ENCODE peak calls at places on chromosomes 13 and 19, in five cellular contexts. C is K562, O is SK-N-SH, Z is GM12878, Q is HepG2. P is an unnamed sample.

GRCh38 chr13:33286143-33286542 is 588 bp upstream of the STARD13 start:
- DNase-seq in C (no peak), O (no peak), Z (no peak), Q (no peak), P (no peak)

GRCh38 chr19:19021115-19021514 is 12.2 kb downstream of the SUGP2 start:
- DNase-seq in C (no peak), O (no peak), Z (no peak), Q (peak), P (no peak)

GRCh38 chr19:58330458-58330857 is 3.7 kb downstream of the ZSCAN22 start:
- DNase-seq in C (peak), O (no peak), Z (no peak), Q (no peak), P (no peak)

GRCh38 chr19:1063909-1064660 is 2.9 kb upstream of the ARHGAP45 start:
- DNase-seq in C (no peak), O (no peak), Z (no peak), Q (no peak), P (no peak)

GRCh38 chr13:98528663-98529064 is 48.2 kb downstream of the STK24 start:
- DNase-seq in C (no peak), O (no peak), Z (no peak), Q (no peak), P (no peak)

GRCh38 chr19:57888494-57889231 is at the start of gene ZNF814:
- DNase-seq in C (no peak), O (peak), Z (peak), Q (no peak), P (no peak)

GRCh38 chr13:113981611-113982295 is 7.9 kb upstream of the C13orf46 start:
- DNase-seq in C (no peak), O (no peak), Z (no peak), Q (no peak), P (no peak)

GRCh38 chr19:35249146-35249847 is 495 bp downstream of the LSR start:
- DNase-seq in C (peak), O (no peak), Z (no peak), Q (no peak), P (no peak)

GRCh38 chr19:55301459-55302331 is 17.9 kb downstream of the BRSK1 start:
- DNase-seq in C (peak), O (peak), Z (peak), Q (peak), P (peak)

GRCh38 chr13:93788456-93788855 is 561.8 kb downstream of the GPC6 start:
- DNase-seq in C (no peak), O (no peak), Z (no peak), Q (peak), P (no peak)

GRCh38 chr19:58328999-58329398 is 2.2 kb downstream of the ZSCAN22 start:
- DNase-seq in C (peak), O (peak), Z (no peak), Q (no peak), P (no peak)

GRCh38 chr13:107461751-107462150 is 753.6 kb downstream of the LIG4 start:
- DNase-seq in C (no peak), O (no peak), Z (no peak), Q (no peak), P (no peak)

GRCh38 chr19:48669903-48670668 is 2.7 kb downstream of the NTN5 start:
- DNase-seq in C (no peak), O (no peak), Z (no peak), Q (no peak), P (no peak)

GRCh38 chr13:95180513-95181245 is 120.6 kb downstream of the ABCC4 start:
- DNase-seq in C (no peak), O (no peak), Z (no peak), Q (peak), P (no peak)

GRCh38 chr13:99859178-99860177 is 112.1 kb downstream of the ZIC5 start:
- DNase-seq in C (no peak), O (no peak), Z (peak), Q (no peak), P (no peak)

GRCh38 chr19:33622505-33622808 is 704 bp downstream of the CHST8 start:
- DNase-seq in C (no peak), O (peak), Z (no peak), Q (no peak), P (no peak)

GRCh38 chr19:55563261-55563690 is 17.4 kb downstream of the ZNF579 start:
- DNase-seq in C (no peak), O (peak), Z (no peak), Q (no peak), P (no peak)

GRCh38 chr19:1942934-1943555 is 2.1 kb downstream of the CSNK1G2 start:
- DNase-seq in C (no peak), O (no peak), Z (no peak), Q (no peak), P (no peak)

GRCh38 chr19:30690935-30691505 is 318.8 kb downstream of the ZNF536 start:
- DNase-seq in C (no peak), O (peak), Z (no peak), Q (no peak), P (no peak)

GRCh38 chr13:48731957-48732569 is 78.3 kb downstream of the CYSLTR2 start:
- DNase-seq in C (peak), O (peak), Z (no peak), Q (peak), P (peak)

GRCh38 chr19:32351807-32352630 is 6.6 kb downstream of the ZNF507 start:
- DNase-seq in C (no peak), O (no peak), Z (no peak), Q (no peak), P (no peak)

GRCh38 chr13:76732367-76732766 is 153.8 kb downstream of the KCTD12 start:
- DNase-seq in C (no peak), O (no peak), Z (no peak), Q (no peak), P (no peak)

GRCh38 chr13:114129649-114130062 is 2.8 kb downstream of the RASA3 start:
- DNase-seq in C (no peak), O (no peak), Z (no peak), Q (no peak), P (no peak)

GRCh38 chr19:30344446-30345425 is 27.4 kb upstream of the ZNF536 start:
- DNase-seq in C (no peak), O (no peak), Z (no peak), Q (no peak), P (peak)

GRCh38 chr19:844300-844971 is 3.6 kb downstream of the PRTN3 start:
- DNase-seq in C (no peak), O (no peak), Z (no peak), Q (no peak), P (no peak)

GRCh38 chr13:61107989-61108388 is 307.7 kb downstream of the PCDH20 start:
- DNase-seq in C (no peak), O (no peak), Z (no peak), Q (no peak), P (no peak)

GRCh38 chr19:16702123-16702522 is 17.5 kb upstream of the NWD1 start:
- DNase-seq in C (no peak), O (peak), Z (no peak), Q (peak), P (no peak)

GRCh38 chr13:37381502-37381901 is 217.1 kb downstream of the POSTN start:
- DNase-seq in C (no peak), O (no peak), Z (no peak), Q (no peak), P (no peak)

GRCh38 chr13:39455534-39456175 is 147.3 kb downstream of the LHFPL6 start:
- DNase-seq in C (no peak), O (peak), Z (no peak), Q (no peak), P (no peak)

GRCh38 chr19:3778899-3779723 is 7.1 kb downstream of the MATK start:
- DNase-seq in C (no peak), O (no peak), Z (no peak), Q (no peak), P (no peak)

GRCh38 chr19:17075860-17076538 is 422 bp downstream of the MYO9B start:
- DNase-seq in C (peak), O (no peak), Z (no peak), Q (no peak), P (no peak)

GRCh38 chr13:93270769-93271753 is 44.5 kb downstream of the GPC6 start:
- DNase-seq in C (no peak), O (peak), Z (no peak), Q (peak), P (no peak)

GRCh38 chr19:48637948-48638830 is 1.0 kb upstream of the DBP start:
- DNase-seq in C (peak), O (peak), Z (no peak), Q (peak), P (peak)

GRCh38 chr19:40611900-40612698 is 10.9 kb downstream of the LTBP4 start:
- DNase-seq in C (no peak), O (no peak), Z (no peak), Q (no peak), P (no peak)

GRCh38 chr19:54316746-54317107 is 3.8 kb upstream of the LILRA5 start:
- DNase-seq in C (no peak), O (no peak), Z (no peak), Q (no peak), P (no peak)

GRCh38 chr13:32248789-32249188 is 66.4 kb downstream of the ZAR1L start:
- DNase-seq in C (no peak), O (no peak), Z (peak), Q (no peak), P (no peak)

GRCh38 chr13:40102854-40103253 is 447.4 kb downstream of the COG6 start:
- DNase-seq in C (peak), O (no peak), Z (no peak), Q (peak), P (peak)

GRCh38 chr19:38711726-38712153 is 32.5 kb downstream of the CAPN12 start:
- DNase-seq in C (no peak), O (no peak), Z (no peak), Q (no peak), P (no peak)

GRCh38 chr19:31261019-31261595 is 88.1 kb downstream of the TSHZ3 start:
- DNase-seq in C (no peak), O (peak), Z (no peak), Q (no peak), P (no peak)

GRCh38 chr19:58218899-58219298 is 9.8 kb upstream of the ZNF544 start:
- DNase-seq in C (peak), O (peak), Z (no peak), Q (peak), P (peak)

DNA sequence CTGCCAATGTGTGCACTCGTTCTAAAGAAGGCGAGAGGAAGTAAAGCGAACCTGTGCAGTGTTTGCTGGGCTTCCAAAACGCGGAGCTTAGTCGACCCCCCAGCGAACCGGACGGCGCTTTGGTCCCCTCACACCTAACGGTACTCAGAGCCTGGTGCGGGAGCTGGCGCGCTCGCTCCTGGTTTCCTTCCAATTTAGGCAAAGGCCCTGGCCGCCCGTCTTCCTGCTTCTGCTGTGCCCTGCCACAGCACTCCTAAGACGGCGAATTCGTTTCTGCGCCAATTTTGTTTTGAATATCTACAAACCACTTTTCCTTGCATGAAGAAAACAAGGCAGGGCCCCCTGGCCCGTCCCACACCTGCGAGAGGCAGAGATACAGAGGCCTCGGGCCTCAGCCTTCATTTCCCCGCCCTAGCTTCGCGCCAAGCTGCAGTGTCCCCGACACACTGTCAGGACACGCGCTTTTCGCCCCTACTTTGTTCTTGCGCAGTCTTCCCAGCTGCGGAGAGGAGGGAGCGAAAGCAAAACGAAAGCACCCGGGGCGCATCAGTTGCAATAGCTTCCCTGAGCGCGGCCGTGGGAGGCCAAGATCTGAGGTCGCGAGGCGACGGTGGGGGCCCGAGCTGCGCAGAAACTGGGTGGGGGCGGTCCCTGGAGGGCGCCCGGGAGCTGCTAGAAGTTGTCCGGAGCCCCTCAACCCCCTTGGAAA is 111.9 kb downstream of the KCNRG start:
- DNase-seq in C (no peak), O (no peak), Z (no peak), Q (no peak), P (no peak)
- TF ChIP-seq ZBTB33 in C (no peak), O (no peak), Z (no peak), Q (no peak), P (no peak)

DNA sequence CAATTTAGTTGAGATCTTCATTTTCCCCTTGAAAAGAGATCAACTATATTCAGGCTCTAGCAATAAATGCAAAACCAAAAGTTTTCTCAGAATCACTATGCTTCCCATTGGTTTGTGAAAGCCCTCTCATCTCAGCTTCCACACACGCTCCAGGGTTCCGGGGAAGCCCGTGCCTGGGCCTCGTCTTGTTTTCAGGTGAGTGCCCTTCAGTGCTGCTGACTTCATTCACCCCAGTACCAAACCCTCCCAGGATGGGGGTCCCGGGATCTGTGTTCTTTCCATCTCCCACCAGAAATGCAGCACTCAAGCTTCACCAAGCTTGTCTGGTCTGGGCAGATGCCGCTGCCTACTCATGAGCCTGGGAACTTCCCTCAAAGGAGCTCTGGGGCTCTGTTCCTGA is 97.7 kb downstream of the TEX29 start:
- DNase-seq in C (no peak), O (no peak), Z (no peak), Q (no peak), P (no peak)
- H2AFZ ChIP-seq in C (no peak), O (no peak), Z (no peak), Q (no peak), P (no peak)

DNA sequence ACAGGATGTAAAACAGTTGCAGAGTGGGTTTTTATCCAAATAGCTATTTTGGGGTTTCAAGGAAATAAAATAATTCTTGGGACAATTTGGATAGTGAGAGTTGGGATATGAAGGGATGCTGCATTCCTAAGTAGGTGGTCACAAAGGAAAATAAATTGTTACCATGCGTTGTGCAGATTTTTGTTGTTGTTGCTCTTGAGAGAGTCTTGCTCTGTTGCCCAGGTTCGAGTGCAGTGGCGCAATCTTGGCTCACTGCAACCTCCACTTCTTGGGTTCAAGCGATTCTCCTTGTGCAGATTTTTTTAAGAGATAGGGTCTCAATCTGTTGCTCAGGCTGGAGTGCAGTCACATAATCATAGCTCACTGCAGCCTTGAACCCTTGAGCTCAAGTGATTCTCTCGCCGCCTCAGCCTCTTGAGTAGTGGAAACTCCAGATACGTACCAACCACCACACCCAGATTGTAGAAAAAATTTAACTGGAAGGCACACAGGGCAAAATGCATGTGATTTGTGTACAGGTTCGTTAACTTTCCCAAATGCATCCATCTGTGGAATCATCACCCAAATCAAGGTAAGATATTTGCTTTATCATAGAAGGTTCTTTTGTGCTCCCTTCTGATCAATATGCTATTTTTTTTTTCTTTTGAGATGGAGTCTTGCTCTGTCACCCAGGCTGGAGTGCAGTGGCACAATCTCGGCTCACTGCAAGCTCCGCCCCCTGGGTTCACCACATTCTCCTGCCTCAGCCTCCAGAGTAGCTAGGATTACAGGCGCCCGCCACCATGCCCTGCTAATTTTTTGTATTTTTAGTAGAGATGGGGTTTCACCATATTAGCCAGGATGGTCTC is 16.0 kb downstream of the SLC1A5 start:
- DNase-seq in C (no peak), O (no peak), Z (no peak), Q (no peak), P (no peak)
- TF ChIP-seq ZBTB33 in C (no peak), O (no peak), Z (no peak), Q (no peak), P (no peak)

DNA sequence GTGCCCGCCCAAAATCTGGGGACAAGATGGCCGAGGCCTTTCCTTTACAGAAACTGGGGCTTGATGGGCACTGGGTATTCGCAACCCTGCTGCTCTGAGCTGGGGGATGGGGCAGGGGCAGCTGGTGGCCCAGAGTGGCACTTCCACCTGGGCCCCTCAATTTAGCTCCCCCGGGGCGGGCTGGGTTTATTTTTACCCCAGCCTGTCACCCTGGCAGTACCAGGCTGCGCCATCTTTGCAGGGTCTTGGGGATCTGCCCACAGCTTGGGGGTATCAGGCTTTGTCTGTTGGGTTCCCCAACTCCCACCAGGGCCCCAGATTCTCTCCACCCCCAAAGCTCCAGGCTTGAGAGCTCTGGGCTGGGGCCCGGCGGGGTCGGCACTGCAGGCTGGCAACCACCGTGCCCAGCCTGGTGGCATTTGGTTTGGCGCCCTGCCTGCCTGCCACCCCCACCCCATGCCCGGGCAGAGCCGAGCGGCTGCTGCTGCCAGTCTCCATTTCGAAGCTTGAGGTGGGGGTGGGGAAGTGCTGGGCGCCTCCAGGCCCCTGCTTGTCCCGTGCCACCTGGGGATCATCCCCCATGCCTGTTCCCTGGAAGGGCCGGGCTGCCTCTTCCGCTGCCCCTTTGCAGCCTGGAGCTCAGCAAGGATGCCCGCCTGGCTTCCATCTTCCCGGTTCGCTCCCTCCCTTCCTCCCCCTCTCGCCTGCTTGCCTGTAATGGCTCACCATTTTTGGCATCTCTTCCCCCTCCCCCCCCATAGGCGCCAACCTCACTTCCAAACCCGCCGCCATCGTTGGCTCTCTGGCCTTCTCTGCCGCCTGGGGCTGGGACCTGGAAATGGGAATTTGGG is 11.4 kb downstream of the NFIX start:
- DNase-seq in C (no peak), O (peak), Z (no peak), Q (no peak), P (no peak)
- H2AFZ ChIP-seq in C (no peak), O (no peak), Z (no peak), Q (no peak), P (no peak)

GRCh38 chr19:45153339-45154063 is 7.3 kb downstream of the NKPD1 start:
- DNase-seq in C (peak), O (peak), Z (no peak), Q (no peak), P (no peak)
- TF ChIP-seq ZBTB33 in C (peak), O (no peak), Z (no peak), Q (peak), P (no peak)